ENCODE peak calls at places on chromosomes 13 and 19, in ten cellular contexts. H is dorsolateral prefrontal cortex, Y is prostate gland, K is stomach, P is WTC11, N is neural progenitor cell, Q is heart right ventricle, W is tibial nerve, J is pancreas, O is IMR-90. E is an unnamed sample.

GRCh38 chr13:103289661-103290060 is 223.4 kb upstream of the SLC10A2 start:
- DNase-seq in W (no peak), H (no peak), O (no peak), J (no peak), Y (no peak), N (no peak), P (no peak), K (no peak), Q (no peak), E (no peak)

GRCh38 chr19:40755248-40755624 is 4.2 kb downstream of the SNRPA start:
- DNase-seq in Q (no peak), W (no peak), K (no peak), N (no peak), H (no peak), Y (no peak), J (no peak), P (no peak), O (no peak), E (no peak)

GRCh38 chr13:102707465-102707864 is 12.6 kb upstream of the METTL21C start:
- DNase-seq in W (no peak), K (no peak), Y (no peak), Q (no peak), J (no peak), H (no peak), P (no peak), O (peak; percentile 94), N (no peak), E (no peak)

GRCh38 chr19:55613930-55614710 is 8.7 kb downstream of the ZNF865 start:
- DNase-seq in J (no peak), Q (no peak), N (no peak), W (no peak), O (no peak), Y (no peak), H (no peak), K (no peak), P (no peak), E (no peak)

GRCh38 chr13:98370806-98371553 is 193.9 kb upstream of the RNF113B start:
- DNase-seq in Y (peak; percentile 58), W (no peak), P (no peak), K (peak; percentile 69), Q (peak; percentile 47), O (peak; percentile 97), H (no peak), J (no peak), N (no peak), E (no peak)

GRCh38 chr13:109904218-109904617 is 117.8 kb upstream of the IRS2 start:
- DNase-seq in H (no peak), K (no peak), Y (no peak), O (no peak), W (no peak), Q (no peak), N (peak; percentile 13), P (no peak), J (no peak), E (no peak)

GRCh38 chr19:38277969-38278680 is 13.8 kb downstream of the SPINT2 start:
- DNase-seq in Y (no peak), O (peak; percentile 35), W (no peak), Q (peak; percentile 61), J (no peak), N (no peak), P (no peak), K (peak; percentile 39), H (no peak), E (no peak)

GRCh38 chr13:73166204-73166603 is 107.4 kb downstream of the KLF5 start:
- DNase-seq in P (no peak), O (no peak), Q (no peak), W (no peak), N (no peak), K (no peak), J (no peak), H (no peak), Y (no peak), E (no peak)

DNA sequence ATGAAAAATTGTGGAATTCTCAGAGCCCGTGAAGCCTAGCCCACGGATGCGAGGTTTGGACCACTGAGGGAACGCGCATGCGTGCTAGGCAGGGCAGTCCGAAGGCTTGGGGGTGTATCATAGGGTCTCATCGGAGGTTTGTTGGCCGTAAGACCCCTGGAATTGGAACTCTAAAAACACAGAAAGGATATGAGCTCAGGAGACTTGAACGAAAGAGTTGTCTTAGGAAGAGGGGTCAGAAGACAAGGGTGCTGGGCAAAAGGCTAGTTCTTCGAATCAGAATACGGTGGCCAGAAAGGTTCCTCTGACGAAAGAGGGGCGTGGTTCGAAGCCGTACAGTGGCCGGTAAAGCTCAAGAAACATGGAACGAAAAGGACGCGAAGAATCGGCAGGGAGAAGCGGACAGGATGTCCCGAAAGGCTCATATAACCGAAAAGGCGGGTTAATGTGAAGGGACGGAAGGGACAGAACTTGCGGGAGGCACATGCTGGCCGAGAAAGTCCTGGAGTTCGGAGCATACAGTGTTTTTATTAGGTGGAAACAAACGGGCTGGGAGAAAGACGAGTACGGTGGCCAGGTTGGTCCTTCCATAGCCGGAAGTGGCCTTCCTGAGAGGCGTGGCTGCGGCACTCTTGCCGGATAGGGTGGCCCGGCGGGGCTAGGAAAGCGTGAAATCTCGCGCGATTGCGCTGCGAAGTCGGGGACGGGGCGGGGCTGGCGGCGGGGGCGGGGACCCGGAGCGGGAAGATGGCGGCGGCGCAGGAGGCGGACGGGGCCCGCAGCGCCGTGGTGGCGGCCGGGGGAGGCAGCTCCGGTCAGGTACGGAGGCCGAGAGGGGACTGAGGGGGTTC is at the start of gene CLPTM1:
- DNase-seq in W (peak; percentile 94), Q (peak; percentile 98), N (peak; percentile 99), K (peak; percentile 97), P (peak; percentile 96), Y (peak; percentile 95), J (peak; percentile 99), O (peak; percentile 97), H (peak; percentile 95), E (peak; percentile 94)
- TF ChIP-seq CTCF in W (peak; percentile 74), Q (no peak), N (no peak), K (no peak), P (no peak), Y (peak; percentile 29), J (no peak), O (no peak), H (no peak), E (no peak)

GRCh38 chr13:81636120-81636519 is 1295.2 kb upstream of the SPRY2 start:
- DNase-seq in Q (no peak), K (no peak), H (no peak), N (no peak), Y (no peak), P (no peak), O (no peak), W (no peak), J (no peak), E (no peak)

GRCh38 chr13:81639984-81640582 is 1299.2 kb upstream of the SPRY2 start:
- DNase-seq in N (peak; percentile 7), W (no peak), Q (no peak), P (peak; percentile 13), H (no peak), O (no peak), K (no peak), J (no peak), Y (no peak), E (no peak)
- TF ChIP-seq CTCF in N (peak; percentile 65), W (no peak), Q (peak; percentile 23), P (peak; percentile 54), H (peak; percentile 46), O (no peak), K (peak; percentile 1), J (peak; percentile 25), Y (no peak), E (peak; percentile 66)

DNA sequence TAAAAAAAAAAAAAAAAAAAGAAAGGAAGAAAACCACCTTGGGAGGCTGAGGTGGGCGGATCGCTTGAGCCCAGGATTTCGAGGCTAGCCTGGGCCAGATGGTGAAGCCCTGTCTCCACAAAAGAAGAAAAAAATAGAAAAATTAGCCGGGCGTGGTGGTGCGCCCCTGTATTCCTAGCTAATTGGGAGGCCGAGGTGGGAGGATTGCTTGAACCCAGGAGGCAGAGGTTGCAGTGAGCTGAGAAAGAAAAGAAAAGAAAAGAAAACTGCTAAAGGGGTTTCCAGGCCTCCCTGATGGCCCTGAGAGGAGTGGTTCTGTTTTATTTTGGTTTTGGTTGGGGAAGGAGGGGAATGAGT is 723 bp downstream of the ZNF473 start:
- DNase-seq in N (no peak), K (no peak), J (no peak), W (no peak), O (no peak), P (no peak), Q (no peak), Y (no peak), H (no peak), E (no peak)
- TF ChIP-seq CTCF in N (no peak), K (no peak), J (no peak), W (no peak), O (no peak), P (no peak), Q (no peak), Y (no peak), H (no peak), E (no peak)

GRCh38 chr19:29506619-29506911 is 19.2 kb upstream of the VSTM2B start:
- DNase-seq in Q (no peak), Y (no peak), O (no peak), J (no peak), P (no peak), H (peak; percentile 13), K (no peak), N (no peak), W (no peak), E (no peak)

GRCh38 chr19:29509456-29509855 is 16.3 kb upstream of the VSTM2B start:
- DNase-seq in Q (no peak), J (no peak), P (no peak), K (no peak), W (no peak), O (no peak), H (peak; percentile 17), Y (no peak), N (no peak), E (no peak)

GRCh38 chr19:29508181-29508580 is 17.6 kb upstream of the VSTM2B start:
- DNase-seq in Y (no peak), W (no peak), P (no peak), N (no peak), O (no peak), Q (no peak), K (no peak), H (no peak), J (no peak), E (no peak)

GRCh38 chr19:29505034-29505824 is 20.6 kb upstream of the VSTM2B start:
- DNase-seq in N (peak; percentile 70), W (no peak), J (peak; percentile 36), Q (no peak), P (no peak), Y (no peak), H (peak; percentile 88), K (no peak), O (no peak), E (no peak)

GRCh38 chr19:29507081-29507860 is 18.5 kb upstream of the VSTM2B start:
- DNase-seq in Q (no peak), J (peak; percentile 35), Y (no peak), O (no peak), P (no peak), K (no peak), H (peak; percentile 24), N (no peak), W (no peak), E (no peak)
- TF ChIP-seq CTCF in Q (no peak), J (no peak), Y (no peak), O (no peak), P (no peak), K (no peak), H (no peak), N (no peak), W (no peak), E (no peak)

E was measured in mesothelial cell of epicardium.